ENCODE peak calls at places on chromosome 7, in seven cellular contexts. C is mesendoderm, H is H1, K is neuronal stem cell, V is H9, F is trophoblast cell, O is mesenchymal stem cell. U is an unnamed sample.

GRCh38 chr7:13829231-13829630 is 160.2 kb downstream of the ETV1 start:
- DNase-seq in C (no peak), H (no peak), K (no peak), V (no peak), F (no peak), O (no peak), U (peak; percentile 74)

GRCh38 chr7:157302314-157302711 is 34.5 kb upstream of the DNAJB6 start:
- DNase-seq in C (peak; percentile 61), H (no peak), K (no peak), V (peak; percentile 63), F (peak; percentile 95), O (no peak), U (peak; percentile 33)

GRCh38 chr7:108497082-108497725 is 28.7 kb downstream of the PNPLA8 start:
- DNase-seq in C (peak; percentile 65), H (peak; percentile 62), K (peak; percentile 50), V (no peak), F (peak; percentile 83), O (peak; percentile 60), U (peak; percentile 52)

GRCh38 chr7:147412782-147413186 is 1177.8 kb upstream of the C7orf33 start:
- DNase-seq in C (no peak), H (no peak), K (no peak), V (no peak), F (peak; percentile 89), O (peak; percentile 53), U (peak; percentile 91)

GRCh38 chr7:140008755-140009610 is 53.8 kb downstream of the PARP12 start:
- DNase-seq in C (no peak), H (no peak), K (no peak), V (no peak), F (no peak), O (no peak), U (no peak)

GRCh38 chr7:24842449-24843241 is 85.4 kb upstream of the GSDME start:
- DNase-seq in C (peak; percentile 8), H (no peak), K (no peak), V (no peak), F (no peak), O (peak; percentile 28), U (no peak)

GRCh38 chr7:155787171-155787851 is 25.0 kb downstream of the SHH start:
- DNase-seq in C (no peak), H (no peak), K (no peak), V (no peak), F (peak; percentile 70), O (peak; percentile 44), U (no peak)

GRCh38 chr7:79982151-79982770 is 152.4 kb upstream of the GNAI1 start:
- DNase-seq in C (no peak), H (no peak), K (no peak), V (no peak), F (peak; percentile 80), O (peak; percentile 52), U (peak; percentile 84)

GRCh38 chr7:107579546-107579880 is 533 bp upstream of the BCAP29 start:
- DNase-seq in C (no peak), H (no peak), K (no peak), V (no peak), F (peak; percentile 57), O (no peak), U (peak; percentile 28)

GRCh38 chr7:9719303-9719702 is 1254.4 kb upstream of the PHF14 start:
- DNase-seq in C (no peak), H (no peak), K (no peak), V (no peak), F (no peak), O (peak; percentile 24), U (no peak)

GRCh38 chr7:155291045-155291530 is 6.6 kb upstream of the INSIG1 start:
- DNase-seq in C (peak; percentile 22), H (no peak), K (no peak), V (no peak), F (peak; percentile 76), O (peak; percentile 80), U (peak; percentile 66)

GRCh38 chr7:76202666-76203030 is 952 bp downstream of the SRRM3 start:
- DNase-seq in C (peak; percentile 30), H (no peak), K (no peak), V (peak; percentile 33), F (no peak), O (no peak), U (no peak)

GRCh38 chr7:16960566-16960965 is 78.8 kb upstream of the AGR3 start:
- DNase-seq in C (no peak), H (no peak), K (no peak), V (no peak), F (no peak), O (no peak), U (no peak)

GRCh38 chr7:69399038-69399800 is 199.1 kb upstream of the AUTS2 start:
- DNase-seq in C (peak; percentile 95), H (no peak), K (no peak), V (peak; percentile 51), F (no peak), O (peak; percentile 66), U (no peak)

GRCh38 chr7:94344826-94345225 is 49.9 kb upstream of the COL1A2 start:
- DNase-seq in C (no peak), H (no peak), K (no peak), V (no peak), F (no peak), O (peak; percentile 28), U (peak; percentile 61)
- H3K4me1 ChIP-seq in C (peaks cover 3% of the 10 kb centered on the region), H (no peaks in the 10 kb centered on the region), K (no peaks in the 10 kb centered on the region), V (no peaks in the 10 kb centered on the region), F (no peaks in the 10 kb centered on the region), O (peaks cover 7% of the 10 kb centered on the region), U (peaks cover 16% of the 10 kb centered on the region)

GRCh38 chr7:21671859-21672258 is 129.0 kb downstream of the DNAH11 start:
- DNase-seq in C (no peak), H (no peak), K (no peak), V (no peak), F (no peak), O (no peak), U (no peak)

GRCh38 chr7:21670496-21670895 is 127.7 kb downstream of the DNAH11 start:
- DNase-seq in C (no peak), H (no peak), K (no peak), V (no peak), F (peak; percentile 59), O (no peak), U (no peak)

GRCh38 chr7:21675255-21675654 is 132.4 kb downstream of the DNAH11 start:
- DNase-seq in C (peak; percentile 51), H (no peak), K (no peak), V (no peak), F (peak; percentile 64), O (peak; percentile 1), U (no peak)
- H2BK5ac ChIP-seq in C (no peak overlapping the region), H (no peak overlapping the region), K (no peak overlapping the region), V (no peak overlapping the region), F (no peak overlapping the region), O (no peak overlapping the region), U (no peak overlapping the region)

DNA sequence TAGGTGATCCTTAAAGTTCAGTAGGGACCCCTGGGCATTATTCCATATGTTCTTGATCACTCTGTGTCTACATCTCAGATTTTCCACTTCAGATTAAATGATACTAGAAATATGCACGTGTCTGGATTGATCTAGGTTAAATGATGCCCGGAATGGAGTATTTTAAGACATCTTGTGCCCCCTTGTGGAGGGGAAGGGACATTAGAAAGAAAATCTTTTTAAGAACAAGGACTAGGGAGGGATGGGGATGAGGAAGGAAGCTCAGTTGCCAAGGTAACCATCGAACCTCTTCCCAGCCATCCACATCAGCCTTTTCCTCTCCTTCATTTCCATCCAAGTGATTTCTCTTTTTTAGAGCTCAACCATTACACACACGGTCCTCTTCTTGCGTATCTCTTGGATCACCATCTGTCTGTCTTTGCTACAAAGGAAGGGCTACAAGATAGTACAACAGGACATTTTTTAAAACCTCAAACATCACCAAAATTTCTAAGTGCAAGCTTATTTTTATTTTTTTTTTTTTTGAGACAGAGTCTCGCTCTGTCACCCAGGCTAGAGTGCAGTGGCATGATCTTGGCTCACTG is 40.5 kb downstream of the PRSS2 start:
- DNase-seq in C (peak; percentile 90), H (no peak), K (peak; percentile 41), V (no peak), F (peak; percentile 70), O (peak; percentile 64), U (peak; percentile 54)
- H3K4me1 ChIP-seq in C (peaks cover 8% of the 10 kb centered on the region), H (peaks cover 16% of the 10 kb centered on the region), K (no peaks in the 10 kb centered on the region), V (peaks cover 14% of the 10 kb centered on the region), F (peaks cover 16% of the 10 kb centered on the region), O (no peaks in the 10 kb centered on the region), U (no peaks in the 10 kb centered on the region)

DNA sequence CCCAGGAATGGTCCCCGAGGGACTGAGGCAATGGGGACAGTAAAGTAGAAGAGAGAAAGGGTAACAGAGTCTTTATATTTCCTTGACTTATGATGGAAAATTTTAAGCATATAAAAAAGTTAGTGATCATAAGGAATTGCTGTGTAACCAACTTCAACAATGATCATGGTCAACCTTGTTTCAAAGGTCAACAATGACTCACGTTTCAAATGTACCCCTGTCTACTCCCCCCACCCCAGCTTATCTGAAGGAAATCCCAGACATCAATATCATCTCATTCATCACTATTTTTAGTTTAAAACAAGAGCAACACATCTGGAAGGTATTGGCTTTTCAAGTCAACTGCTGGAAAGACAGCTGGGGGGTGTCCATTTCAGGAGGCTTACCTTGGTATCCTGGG is 92.9 kb downstream of the SMURF1 start:
- DNase-seq in C (no peak), H (no peak), K (no peak), V (no peak), F (no peak), O (no peak), U (no peak)
- H2BK5ac ChIP-seq in C (no peak overlapping the region), H (no peak overlapping the region), K (no peak overlapping the region), V (no peak overlapping the region), F (no peak overlapping the region), O (no peak overlapping the region), U (no peak overlapping the region)

DNA sequence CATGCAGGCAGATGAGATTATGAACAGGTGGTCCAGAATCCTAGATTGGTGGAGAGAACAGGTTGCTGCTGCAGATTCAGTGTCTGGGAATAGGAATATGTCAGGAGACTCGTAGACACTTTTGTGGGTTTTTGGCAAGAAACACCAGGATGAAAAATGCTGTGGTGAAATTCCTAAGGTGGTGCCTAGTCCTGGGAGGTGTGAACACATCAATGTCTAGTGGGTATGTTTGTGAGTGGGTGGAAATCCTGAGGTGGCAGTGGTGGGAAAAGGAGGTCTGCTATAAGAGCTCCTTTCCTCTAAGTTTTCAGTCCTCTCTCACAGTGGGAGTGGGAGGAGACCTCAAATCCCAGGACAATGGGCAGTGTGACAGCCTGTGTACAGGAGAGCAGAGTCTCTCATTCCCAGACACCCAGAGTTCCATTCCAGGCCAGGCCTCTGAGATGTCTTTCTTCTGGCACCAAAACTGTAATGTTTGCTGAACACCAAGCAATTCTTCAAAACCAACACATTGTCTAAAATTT is 5.1 kb downstream of the ERV3-1 start:
- DNase-seq in C (no peak), H (no peak), K (no peak), V (no peak), F (no peak), O (no peak), U (no peak)
- H3K4me1 ChIP-seq in C (no peaks in the 10 kb centered on the region), H (peaks cover 6% of the 10 kb centered on the region), K (peaks cover 2% of the 10 kb centered on the region), V (no peaks in the 10 kb centered on the region), F (peaks cover 17% of the 10 kb centered on the region), O (no peaks in the 10 kb centered on the region), U (peaks cover 1% of the 10 kb centered on the region)

GRCh38 chr7:50621932-50622587 is 56.9 kb upstream of the DDC start:
- DNase-seq in C (no peak), H (no peak), K (no peak), V (no peak), F (peak; percentile 29), O (peak; percentile 15), U (no peak)

GRCh38 chr7:50620418-50620817 is 55.2 kb upstream of the DDC start:
- DNase-seq in C (no peak), H (no peak), K (no peak), V (no peak), F (no peak), O (no peak), U (no peak)

GRCh38 chr7:50621206-50621605 is 56.0 kb upstream of the DDC start:
- DNase-seq in C (no peak), H (no peak), K (no peak), V (no peak), F (no peak), O (no peak), U (no peak)

GRCh38 chr7:50618281-50618680 is 53.1 kb upstream of the DDC start:
- DNase-seq in C (no peak), H (no peak), K (no peak), V (no peak), F (peak; percentile 83), O (no peak), U (no peak)

GRCh38 chr7:50619684-50620083 is 54.5 kb upstream of the DDC start:
- DNase-seq in C (no peak), H (no peak), K (no peak), V (no peak), F (no peak), O (no peak), U (no peak)
- H2BK5ac ChIP-seq in C (no peak overlapping the region), H (no peak overlapping the region), K (no peak overlapping the region), V (no peak overlapping the region), F (no peak overlapping the region), O (no peak overlapping the region), U (no peak overlapping the region)

U was measured in IMR-90.